ENCODE peak calls at places on chromosomes 1 and 21, in four cellular contexts. R is HCT116, A is hepatocyte, C is neural progenitor cell. U is an unnamed sample.

GRCh38 chr1:232036161-232036942 is 409.8 kb downstream of the DISC1 start:
- DNase-seq in C (no peak), R (no peak), A (no peak), U (no peak)

GRCh38 chr1:2554621-2555387 is 1.4 kb upstream of the TNFRSF14 start:
- DNase-seq in R (no peak), A (peak), C (peak), U (peak)

GRCh38 chr1:107523061-107523460 is 382.2 kb downstream of the NTNG1 start:
- DNase-seq in C (no peak), A (no peak), R (no peak), U (no peak)

GRCh38 chr1:107135466-107135865 is 5.4 kb upstream of the NTNG1 start:
- DNase-seq in C (peak), R (no peak), A (peak), U (peak)

GRCh38 chr1:30250338-30251022 is 472.9 kb downstream of the MATN1 start:
- DNase-seq in C (no peak), R (no peak), A (no peak), U (no peak)

GRCh38 chr1:6365047-6365446 is 28.5 kb downstream of the ACOT7 start:
- DNase-seq in R (no peak), C (no peak), A (no peak), U (peak)

GRCh38 chr1:54160351-54160750 is 7.6 kb upstream of the CDCP2 start:
- DNase-seq in A (no peak), C (no peak), R (no peak), U (no peak)

GRCh38 chr1:58430355-58431335 is 115.9 kb downstream of the OMA1 start:
- DNase-seq in R (no peak), A (no peak), C (no peak), U (no peak)

GRCh38 chr21:45326834-45327457 is 39.3 kb upstream of the POFUT2 start:
- DNase-seq in A (no peak), C (no peak), R (no peak), U (no peak)

GRCh38 chr1:145997156-145998023 is 1.0 kb upstream of the TXNIP start:
- DNase-seq in C (no peak), R (no peak), A (no peak), U (no peak)

GRCh38 chr1:238318294-238318908 is 427.7 kb upstream of the ZP4 start:
- DNase-seq in C (no peak), A (peak), R (no peak), U (no peak)

GRCh38 chr21:43299441-43300277 is 127.3 kb downstream of the SIK1 start:
- DNase-seq in C (no peak), A (no peak), R (no peak), U (no peak)

GRCh38 chr1:113916974-113917373 is 11.8 kb downstream of the DCLRE1B start:
- DNase-seq in R (no peak), A (no peak), C (no peak), U (no peak)

GRCh38 chr21:38590449-38590848 is 92.2 kb upstream of the ERG start:
- DNase-seq in A (no peak), R (no peak), C (no peak), U (no peak)

GRCh38 chr1:153538315-153538821 is 2.4 kb downstream of the S100A5 start:
- DNase-seq in C (peak), R (no peak), A (peak), U (peak)

GRCh38 chr1:235749755-235750300 is 100.2 kb upstream of the GNG4 start:
- DNase-seq in A (peak), R (no peak), C (no peak), U (no peak)

GRCh38 chr1:196309386-196309785 is 298.9 kb downstream of the KCNT2 start:
- DNase-seq in C (no peak), R (peak), A (peak), U (peak)

GRCh38 chr1:227947678-227948492 is at the start of gene WNT9A:
- DNase-seq in R (no peak), C (peak), A (peak), U (peak)

GRCh38 chr1:59214764-59215208 is 82.1 kb upstream of the FGGY start:
- DNase-seq in A (peak), C (no peak), R (no peak), U (peak)

DNA sequence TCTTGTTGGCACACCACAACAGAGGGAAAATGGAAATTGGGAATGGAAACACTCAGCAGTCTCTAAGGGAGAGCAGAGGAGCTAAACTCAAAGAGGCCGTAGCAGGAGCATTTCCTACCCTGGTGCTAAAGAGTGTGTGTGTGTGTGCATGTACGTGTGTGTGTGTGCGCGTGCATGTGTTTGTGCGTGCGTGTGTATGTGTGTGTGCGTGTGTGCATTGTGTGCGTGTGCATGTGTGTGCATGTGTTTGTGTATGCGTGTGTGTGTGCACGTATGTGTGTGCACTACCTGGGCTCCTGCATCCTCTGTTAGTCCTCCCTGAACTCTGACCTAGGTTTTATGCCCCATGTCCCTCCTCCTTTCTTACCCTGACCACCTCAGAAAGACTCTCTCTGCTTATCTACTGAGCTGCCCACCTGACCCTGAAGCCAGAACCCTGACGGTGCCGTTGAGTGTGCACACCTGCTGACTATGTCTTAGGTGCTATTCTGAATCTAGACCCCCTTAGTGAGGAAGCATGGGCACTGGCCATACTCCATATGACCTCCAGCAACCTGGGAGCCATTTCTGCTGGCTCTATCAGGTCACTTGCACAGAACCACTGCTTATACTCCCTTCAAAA is 157.1 kb upstream of the HMGB4 start:
- DNase-seq in C (no peak), A (no peak), R (no peak), U (no peak)
- TF ChIP-seq EZH2phosphoT487 in C (no peak), A (no peak), R (no peak), U (no peak)

DNA sequence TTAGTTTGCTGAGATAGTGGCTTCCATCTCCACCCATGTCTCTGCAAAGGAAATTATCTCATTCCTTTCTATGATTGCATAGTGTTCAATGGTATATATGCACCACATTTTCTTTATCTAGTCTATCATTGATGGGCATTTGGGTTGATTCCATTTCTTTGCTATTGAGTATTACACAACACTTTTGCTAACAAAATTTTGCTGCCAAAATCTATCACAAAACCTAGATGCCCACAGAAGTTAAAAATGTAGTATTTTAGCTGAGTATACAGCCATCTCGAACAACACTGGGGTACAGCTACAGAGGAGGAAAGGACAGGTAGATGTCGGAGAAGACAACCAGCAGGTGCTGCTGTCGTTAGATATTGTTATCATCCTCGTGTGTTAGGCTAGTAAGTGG is 67.7 kb downstream of the LBR start:
- DNase-seq in R (no peak), C (no peak), A (no peak), U (no peak)
- TF ChIP-seq CTCF in R (no peak), C (no peak), A (no peak), U (no peak)

DNA sequence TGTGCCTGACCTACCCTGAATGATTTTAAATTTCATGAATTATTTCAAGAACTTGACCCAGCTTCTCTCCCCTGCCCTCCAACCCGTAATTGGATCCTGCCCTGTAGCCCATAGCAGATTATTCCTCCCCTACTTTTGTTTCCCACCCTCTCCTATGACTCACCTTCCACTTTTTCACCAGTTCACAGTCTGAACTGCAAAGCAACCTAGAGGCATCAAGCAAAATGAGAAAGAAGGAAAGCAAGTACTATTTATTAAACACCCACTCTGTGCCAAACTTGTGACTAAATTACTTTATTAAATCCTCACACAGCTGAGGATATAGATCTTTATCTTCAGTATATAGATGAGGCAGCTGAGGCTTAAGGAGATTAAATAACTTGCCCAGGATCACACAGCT is 20.7 kb upstream of the IKBKE start:
- DNase-seq in R (no peak), A (no peak), C (no peak), U (peak)
- TF ChIP-seq EZH2phosphoT487 in R (no peak), A (no peak), C (no peak), U (no peak)

DNA sequence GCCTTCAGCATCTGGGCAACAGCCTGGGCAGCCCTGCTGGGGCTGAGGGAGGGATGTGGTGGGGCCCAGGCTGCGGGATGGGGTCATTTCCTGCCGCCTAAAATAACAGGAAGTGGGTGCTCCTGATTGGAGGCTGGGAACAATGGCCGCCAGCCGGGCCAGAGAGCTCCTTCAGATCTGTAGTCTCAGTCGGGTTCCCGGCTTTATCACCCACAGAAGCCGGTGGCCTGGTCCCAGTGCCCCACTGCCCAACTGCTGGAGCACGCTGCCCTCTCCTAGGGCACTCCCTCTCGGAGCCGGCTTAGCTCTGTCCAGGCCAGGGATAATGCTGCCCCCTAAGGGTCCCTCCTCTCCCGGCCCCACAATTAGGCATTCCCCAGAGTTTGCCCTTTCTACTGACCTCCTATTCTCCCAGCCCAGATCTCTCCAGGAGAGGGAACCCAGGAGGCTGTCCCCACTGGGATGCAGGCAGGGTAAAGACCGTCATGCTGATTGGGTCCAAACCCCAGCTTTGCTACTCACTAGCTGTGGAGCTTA is 5.1 kb downstream of the MAP7D1 start:
- DNase-seq in C (peak), A (peak), R (no peak), U (peak)
- TF ChIP-seq CTCF in C (peak), A (peak), R (peak), U (peak)

DNA sequence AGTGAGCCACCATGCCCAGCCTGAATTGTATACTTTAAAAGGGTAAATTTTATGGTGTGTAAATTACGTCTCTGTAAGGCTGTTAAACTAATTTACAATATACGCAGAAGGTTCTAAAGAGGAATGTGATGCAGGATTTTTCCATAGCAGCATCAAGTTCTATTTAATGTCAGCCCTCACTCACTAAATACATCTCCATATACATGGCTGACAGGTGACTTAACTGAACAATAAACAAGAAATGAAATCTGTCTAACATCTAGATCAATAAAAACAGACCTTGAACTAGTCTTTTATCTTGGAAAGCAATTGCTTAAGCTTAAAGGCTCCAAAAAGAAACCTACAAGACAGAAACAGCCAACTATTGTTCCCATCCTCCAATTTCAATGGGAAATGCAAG is 121.5 kb upstream of the MAP1LC3C start:
- DNase-seq in C (no peak), A (no peak), R (no peak), U (no peak)
- TF ChIP-seq EZH2phosphoT487 in C (no peak), A (no peak), R (no peak), U (no peak)

DNA sequence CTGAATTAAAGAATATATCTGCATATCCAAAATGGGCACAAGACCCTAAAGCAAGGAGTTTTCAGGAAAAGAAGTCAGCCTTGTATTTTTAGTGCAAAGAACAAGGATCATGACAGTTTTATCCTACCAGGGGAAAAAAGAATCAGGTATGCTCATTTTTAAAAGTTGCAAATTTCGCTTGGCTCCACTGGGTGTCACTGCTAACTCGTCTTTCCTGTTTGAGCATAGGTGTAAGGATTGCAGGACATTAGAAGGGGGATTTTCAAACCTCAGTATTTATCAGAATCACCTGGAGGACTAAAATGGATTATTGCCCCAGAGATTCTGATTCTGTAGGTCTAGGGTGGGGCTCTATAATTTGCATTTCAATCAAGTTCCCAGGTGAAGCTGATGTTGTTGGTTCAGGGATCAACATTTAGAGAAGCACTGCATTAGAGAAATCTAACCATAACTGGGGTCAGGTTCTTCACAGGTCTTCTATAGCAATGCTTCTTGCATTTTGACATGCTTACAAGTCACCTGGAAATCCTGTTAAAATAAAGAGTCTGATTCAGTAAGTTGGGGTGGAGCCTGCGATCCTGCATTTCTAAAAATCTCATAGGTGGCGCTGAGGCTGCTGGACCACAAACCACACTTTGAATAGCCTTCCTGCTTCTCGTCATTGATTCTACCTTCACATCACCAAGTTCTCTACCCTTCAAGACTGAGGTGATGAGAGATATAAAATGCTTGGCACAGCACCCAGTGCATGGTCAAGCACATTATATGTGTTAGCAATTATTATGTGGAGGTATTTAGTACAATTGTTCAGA is 39.6 kb downstream of the NUF2 start:
- DNase-seq in A (peak), C (peak), R (peak), U (peak)
- TF ChIP-seq CTCF in A (peak), C (peak), R (peak), U (peak)

DNA sequence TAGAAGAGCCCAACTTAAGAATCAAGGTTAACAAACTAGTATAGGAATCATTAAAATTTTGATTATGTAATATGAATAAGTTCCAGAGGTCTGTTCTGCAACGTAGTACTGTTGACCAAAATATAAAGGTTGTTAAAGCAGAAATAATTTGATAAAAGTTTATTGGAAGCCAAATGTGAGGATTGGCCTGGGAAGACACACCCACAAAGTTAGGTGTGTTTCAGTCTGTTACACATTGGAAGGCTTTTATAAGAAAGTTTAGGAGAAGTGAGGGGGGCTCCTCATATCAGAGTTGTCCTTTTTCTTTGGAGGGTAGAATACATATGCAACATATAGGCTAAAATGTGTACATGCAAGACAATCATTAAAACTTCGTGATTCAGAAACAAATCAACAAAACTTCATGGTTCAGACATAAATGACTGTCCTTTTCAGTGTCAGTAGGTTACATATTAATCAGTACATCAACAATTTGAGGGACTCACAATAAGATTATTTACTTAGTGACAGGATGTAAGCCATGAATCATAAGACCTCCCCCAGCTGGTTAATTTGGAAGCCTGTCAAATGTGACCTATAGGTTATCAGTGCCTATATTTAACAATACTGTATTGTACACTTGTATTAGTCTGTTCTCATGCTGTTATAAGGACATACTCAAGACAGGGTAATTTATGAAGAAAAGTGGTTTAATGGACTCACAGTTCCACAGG is 245.0 kb upstream of the B3GALT2 start:
- DNase-seq in A (no peak), R (no peak), C (no peak), U (peak)
- TF ChIP-seq EZH2phosphoT487 in A (no peak), R (no peak), C (no peak), U (no peak)

DNA sequence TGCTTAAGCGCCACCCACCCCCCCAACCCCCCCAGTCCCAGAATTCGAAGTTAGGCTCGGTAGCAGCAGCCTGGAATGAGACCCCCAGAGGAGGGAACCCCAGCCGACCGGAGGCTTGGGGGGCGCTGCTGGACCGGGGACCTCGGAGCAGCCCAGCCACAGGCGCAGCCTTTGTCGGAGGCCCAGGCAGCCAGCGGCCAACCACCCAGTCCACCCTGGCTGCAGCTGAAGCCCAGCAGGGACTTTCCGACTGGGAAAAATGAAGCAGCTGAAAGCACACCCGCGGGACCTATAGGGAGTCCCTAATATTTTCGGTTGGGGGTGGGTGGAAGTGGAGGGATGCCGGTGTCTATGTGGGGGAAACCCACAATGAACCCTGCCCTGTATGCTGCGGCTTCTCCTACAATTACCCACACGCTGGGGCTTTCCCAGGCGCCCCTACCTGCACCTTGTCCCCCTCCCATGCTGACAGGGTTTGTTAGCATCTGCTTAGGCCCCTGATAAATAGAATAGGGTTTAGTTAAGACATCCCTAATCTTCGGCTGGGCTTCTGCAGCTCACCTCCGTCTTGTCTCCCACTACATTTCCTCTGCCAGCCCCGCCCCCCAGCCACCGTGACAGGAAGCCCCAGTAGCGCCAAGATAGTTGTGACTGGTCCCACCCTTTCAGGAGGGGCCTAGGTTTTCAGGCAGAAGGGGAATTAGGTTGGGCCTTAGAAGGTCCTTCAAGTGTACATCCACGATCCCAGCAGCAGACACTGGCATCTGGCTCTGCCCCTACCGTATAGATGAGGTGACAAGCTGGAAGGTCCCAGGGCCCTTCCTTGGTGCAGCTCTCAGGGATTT is 838 bp downstream of the CCDC28B start:
- DNase-seq in C (peak), A (peak), R (no peak), U (no peak)
- TF ChIP-seq CTCF in C (peak), A (peak), R (no peak), U (no peak)

GRCh38 chr1:155860939-155861496 is 1.7 kb downstream of the SYT11 start:
- DNase-seq in C (no peak), R (no peak), A (no peak), U (no peak)
- TF ChIP-seq EZH2phosphoT487 in C (no peak), R (no peak), A (no peak), U (no peak)

DNA sequence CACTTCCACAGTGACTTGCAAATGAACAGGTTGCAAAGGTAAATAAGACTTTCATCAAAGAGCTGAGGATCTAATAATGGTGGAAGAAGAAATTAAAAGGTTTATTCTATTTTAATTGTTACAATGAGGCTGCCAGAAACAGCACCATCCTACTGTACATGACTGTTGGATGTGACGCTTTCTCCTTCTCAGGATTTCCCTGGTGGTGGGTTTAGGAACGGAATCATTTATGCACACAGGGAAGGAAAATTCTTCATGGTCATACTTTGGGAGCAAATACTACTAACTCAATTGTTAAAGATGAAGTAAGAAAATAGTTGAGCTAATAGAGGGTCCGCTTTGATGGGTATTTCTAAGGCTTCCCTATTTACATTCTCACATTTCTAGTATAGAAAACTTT is 22.2 kb upstream of the LYPLAL1 start:
- DNase-seq in R (no peak), C (no peak), A (no peak), U (no peak)
- TF ChIP-seq CTCF in R (peak), C (no peak), A (no peak), U (peak)